ENCODE peak calls at places on chromosomes 4 and X, in ten cellular contexts. F is H9, D is trophoblast cell, B is iPS DF 6.9, Z is PC-9, S is heart right ventricle, I is spleen, Y is lung, E is kidney, G is GM23248. O is an unnamed sample.

GRCh38 chrX:136747003-136747986 is 33.4 kb downstream of the ARHGEF6 start:
- DNase-seq in D (no peak), B (no peak), I (no peak), Y (no peak), S (no peak), F (no peak), Z (no peak), E (no peak), G (no peak), O (no peak)

GRCh38 chr4:6520051-6520450 is 47.6 kb upstream of the PPP2R2C start:
- DNase-seq in Z (no peak), B (no peak), S (no peak), I (no peak), E (no peak), D (no peak), F (no peak), G (no peak), Y (no peak), O (no peak)

GRCh38 chrX:118655561-118656246 is 71.7 kb upstream of the IL13RA1 start:
- DNase-seq in D (no peak), B (no peak), S (no peak), E (no peak), I (no peak), Z (peak), Y (no peak), G (peak), F (no peak), O (no peak)

GRCh38 chrX:131955099-131955777 is 67.9 kb upstream of the STK26 start:
- DNase-seq in E (no peak), Y (no peak), Z (no peak), I (no peak), S (no peak), B (no peak), G (no peak), F (no peak), D (no peak), O (no peak)

GRCh38 chr4:23888421-23889319 is 1.2 kb downstream of the PPARGC1A start:
- DNase-seq in F (no peak), G (peak), S (no peak), D (peak), I (no peak), Z (no peak), B (no peak), Y (peak), E (no peak), O (no peak)

GRCh38 chrX:146154191-146154590 is 336.6 kb downstream of the SLITRK2 start:
- DNase-seq in D (no peak), F (no peak), I (no peak), Y (no peak), E (no peak), S (no peak), G (no peak), B (no peak), Z (no peak), O (no peak)

GRCh38 chrX:111352424-111352823 is 59.6 kb downstream of the DCX start:
- DNase-seq in S (no peak), Y (no peak), D (no peak), F (no peak), E (no peak), Z (no peak), G (peak), B (no peak), I (no peak), O (no peak)

GRCh38 chrX:39201305-39201990 is 400.2 kb downstream of the MID1IP1 start:
- DNase-seq in I (no peak), S (no peak), G (peak), B (no peak), F (no peak), Y (no peak), E (no peak), D (peak), Z (no peak), O (no peak)

GRCh38 chr4:40205259-40206198 is 8.7 kb downstream of the RHOH start:
- DNase-seq in F (no peak), Z (no peak), S (no peak), Y (no peak), G (no peak), E (no peak), I (no peak), D (peak), B (no peak), O (no peak)

GRCh38 chr4:105461221-105462041 is 12.4 kb downstream of the PPA2 start:
- DNase-seq in E (no peak), Y (no peak), G (no peak), F (no peak), Z (peak), D (peak), B (no peak), S (no peak), I (no peak), O (no peak)

GRCh38 chr4:153094435-153094834 is 109.8 kb upstream of the TRIM2 start:
- DNase-seq in D (no peak), F (no peak), I (no peak), G (no peak), Y (no peak), B (no peak), Z (no peak), E (no peak), S (no peak), O (no peak)

GRCh38 chr4:169658970-169659735 is 38.8 kb downstream of the CLCN3 start:
- DNase-seq in Z (no peak), S (no peak), I (no peak), G (peak), E (no peak), F (no peak), D (peak), Y (no peak), B (no peak), O (no peak)

GRCh38 chr4:1344696-1345095 is 2.3 kb upstream of the UVSSA start:
- DNase-seq in E (peak), S (no peak), G (peak), Y (no peak), Z (no peak), F (no peak), I (peak), B (no peak), D (no peak), O (no peak)

GRCh38 chr4:24321151-24321550 is 263.2 kb downstream of the DHX15 start:
- DNase-seq in Z (no peak), E (no peak), I (no peak), D (no peak), S (no peak), G (peak), Y (no peak), B (no peak), F (no peak), O (no peak)

GRCh38 chrX:132094169-132094568 is 33.7 kb downstream of the FRMD7 start:
- DNase-seq in E (no peak), F (no peak), S (no peak), Y (no peak), G (peak), Z (no peak), B (no peak), I (no peak), D (no peak), O (no peak)

GRCh38 chr4:55993994-55994657 is 45.4 kb downstream of the CEP135 start:
- DNase-seq in E (no peak), D (no peak), G (no peak), S (no peak), B (no peak), Y (no peak), Z (no peak), I (no peak), F (no peak), O (no peak)

GRCh38 chr4:148007789-148008188 is 275.9 kb downstream of the ARHGAP10 start:
- DNase-seq in I (no peak), F (no peak), D (no peak), S (no peak), Z (no peak), G (no peak), E (no peak), Y (no peak), B (no peak), O (no peak)

GRCh38 chrX:21764043-21764442 is 6.1 kb upstream of the SMPX start:
- DNase-seq in F (no peak), D (no peak), E (no peak), Y (no peak), Z (no peak), I (no peak), G (no peak), B (no peak), S (no peak), O (no peak)

GRCh38 chr4:21476753-21477152 is 471.8 kb downstream of the KCNIP4 start:
- DNase-seq in D (peak), S (no peak), G (peak), E (no peak), Z (peak), Y (no peak), F (peak), B (peak), I (no peak), O (no peak)

GRCh38 chr4:145870155-145871020 is 68.2 kb downstream of the ZNF827 start:
- DNase-seq in Y (peak), D (no peak), F (no peak), G (peak), B (no peak), E (no peak), Z (no peak), I (no peak), S (no peak), O (no peak)

GRCh38 chr4:7799723-7800122 is 139.9 kb downstream of the AFAP1 start:
- DNase-seq in Y (no peak), G (no peak), S (no peak), Z (no peak), B (no peak), E (no peak), I (no peak), F (no peak), D (no peak), O (no peak)

GRCh38 chr4:76706581-76706980 is 191.4 kb downstream of the SOWAHB start:
- DNase-seq in F (no peak), S (no peak), B (no peak), E (no peak), Y (no peak), G (no peak), D (peak), I (no peak), Z (no peak), O (no peak)

GRCh38 chrX:39602226-39602625 is 495.5 kb downstream of the BCOR start:
- DNase-seq in Y (no peak), S (no peak), G (no peak), B (no peak), D (no peak), I (no peak), Z (no peak), F (no peak), E (no peak), O (no peak)

GRCh38 chr4:142095886-142096605 is 459.7 kb downstream of the IL15 start:
- DNase-seq in E (no peak), Z (peak), B (no peak), I (no peak), D (peak), G (peak), Y (no peak), S (no peak), F (no peak), O (no peak)

GRCh38 chr4:125313989-125314602 is 659 bp upstream of the FAT4 start:
- DNase-seq in S (no peak), B (no peak), F (no peak), Z (no peak), E (no peak), G (peak), I (no peak), D (no peak), Y (no peak), O (no peak)
- H3K27ac ChIP-seq in S (peak), B (no peak), F (no peak), Z (no peak), E (no peak), G (peak), I (peak), D (no peak), Y (peak), O (no peak)

GRCh38 chr4:185651851-185652250 is 116.5 kb upstream of the PDLIM3 start:
- DNase-seq in E (no peak), Y (no peak), Z (no peak), G (no peak), B (no peak), S (no peak), D (no peak), I (no peak), F (no peak), O (no peak)
- H3K27ac ChIP-seq in E (no peak), Y (peak), Z (no peak), G (no peak), B (no peak), S (no peak), D (no peak), I (no peak), F (peak), O (no peak)

DNA sequence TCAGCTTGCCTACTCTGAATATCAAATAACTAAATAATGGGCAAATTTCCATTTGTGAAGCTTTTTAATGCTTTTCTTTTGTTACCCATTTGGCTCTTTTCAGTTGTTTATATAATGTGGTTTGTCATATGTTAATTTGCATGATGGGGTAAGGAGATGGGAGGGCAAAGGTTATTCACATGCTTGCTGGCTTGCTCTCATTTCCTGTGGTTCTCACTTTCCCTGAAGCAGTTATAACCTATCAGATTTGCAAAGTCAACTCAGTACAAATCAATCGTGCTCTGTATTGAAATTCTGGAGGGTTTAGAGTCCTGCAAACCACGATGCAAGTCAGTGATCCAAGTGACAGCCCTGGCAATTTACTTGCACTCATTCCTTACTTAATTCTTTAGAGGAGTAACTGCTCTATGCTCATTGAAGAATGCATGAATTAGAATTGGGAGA is 711.2 kb downstream of the ADGRL3 start:
- DNase-seq in B (peak), G (no peak), I (no peak), D (no peak), Z (no peak), F (peak), S (no peak), Y (no peak), E (no peak), O (no peak)
- H3K27ac ChIP-seq in B (no peak), G (no peak), I (no peak), D (no peak), Z (no peak), F (peak), S (no peak), Y (no peak), E (no peak), O (no peak)

GRCh38 chr4:16897991-16898827 is at the start of gene LDB2:
- DNase-seq in F (peak), Z (no peak), G (peak), S (peak), E (peak), D (peak), Y (peak), B (no peak), I (no peak), O (no peak)

GRCh38 chr4:16900325-16900724 is 1.9 kb upstream of the LDB2 start:
- DNase-seq in S (no peak), I (no peak), E (no peak), Y (no peak), G (no peak), D (no peak), Z (no peak), F (no peak), B (no peak), O (no peak)

GRCh38 chr4:16896871-16897270 is 1.6 kb downstream of the LDB2 start:
- DNase-seq in F (no peak), Y (no peak), D (no peak), I (no peak), S (no peak), G (peak), E (no peak), Z (no peak), B (no peak), O (no peak)

GRCh38 chr4:16894406-16894805 is 4.0 kb downstream of the LDB2 start:
- DNase-seq in F (no peak), G (peak), E (no peak), S (no peak), Y (no peak), Z (no peak), B (no peak), I (no peak), D (no peak), O (no peak)

GRCh38 chr4:16897351-16897750 is 1.1 kb downstream of the LDB2 start:
- DNase-seq in F (no peak), D (no peak), G (peak), Z (no peak), B (no peak), I (no peak), S (no peak), E (no peak), Y (no peak), O (no peak)
- H3K27ac ChIP-seq in F (no peak), D (peak), G (peak), Z (no peak), B (no peak), I (peak), S (peak), E (no peak), Y (peak), O (no peak)

GRCh38 chr4:16684083-16684482 is 214.4 kb downstream of the LDB2 start:
- DNase-seq in Z (no peak), S (no peak), G (peak), E (no peak), B (no peak), D (no peak), F (no peak), I (no peak), Y (no peak), O (no peak)
- H3K27ac ChIP-seq in Z (no peak), S (peak), G (peak), E (no peak), B (no peak), D (no peak), F (no peak), I (no peak), Y (no peak), O (no peak)

DNA sequence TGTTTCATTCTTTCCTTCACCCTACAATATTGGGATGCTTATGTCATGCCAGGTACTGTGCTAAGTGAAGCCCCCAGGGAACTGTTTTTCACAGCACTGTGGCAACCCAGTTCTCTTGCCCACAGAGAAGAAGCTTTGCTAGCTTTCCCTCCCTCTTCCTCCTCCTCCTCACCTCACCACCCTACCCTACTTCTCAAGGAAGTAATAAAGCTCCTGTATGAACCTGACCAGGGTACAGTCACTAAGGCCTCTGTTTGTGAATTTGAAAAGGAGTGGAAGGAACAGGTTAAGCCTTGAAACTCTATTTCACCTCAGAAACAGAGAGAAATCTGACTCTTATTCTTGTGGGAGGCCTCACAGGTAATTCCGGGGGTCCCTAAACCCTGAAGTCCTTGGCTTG is 219.4 kb upstream of the RADX start:
- DNase-seq in F (no peak), E (no peak), G (no peak), B (no peak), D (no peak), Y (no peak), I (no peak), S (no peak), Z (no peak), O (no peak)
- H3K27ac ChIP-seq in F (no peak), E (no peak), G (no peak), B (no peak), D (no peak), Y (no peak), I (no peak), S (no peak), Z (no peak), O (no peak)

GRCh38 chr4:3010998-3011397 is 47.6 kb downstream of the GRK4 start:
- DNase-seq in S (no peak), G (peak), Y (no peak), E (no peak), F (no peak), Z (no peak), D (peak), B (no peak), I (no peak), O (no peak)
- H3K27ac ChIP-seq in S (no peak), G (peak), Y (no peak), E (no peak), F (no peak), Z (peak), D (no peak), B (no peak), I (peak), O (no peak)

GRCh38 chrX:67317725-67318124 is 226.1 kb upstream of the AR start:
- DNase-seq in G (no peak), F (no peak), D (no peak), I (no peak), Z (no peak), B (no peak), E (no peak), Y (no peak), S (no peak), O (no peak)
- H3K27ac ChIP-seq in G (no peak), F (no peak), D (no peak), I (no peak), Z (no peak), B (no peak), E (no peak), Y (no peak), S (no peak), O (no peak)

GRCh38 chr4:164847016-164847415 is 30.0 kb upstream of the APELA start:
- DNase-seq in B (no peak), E (no peak), F (no peak), S (no peak), D (no peak), G (peak), Z (no peak), Y (no peak), I (no peak), O (no peak)

DNA sequence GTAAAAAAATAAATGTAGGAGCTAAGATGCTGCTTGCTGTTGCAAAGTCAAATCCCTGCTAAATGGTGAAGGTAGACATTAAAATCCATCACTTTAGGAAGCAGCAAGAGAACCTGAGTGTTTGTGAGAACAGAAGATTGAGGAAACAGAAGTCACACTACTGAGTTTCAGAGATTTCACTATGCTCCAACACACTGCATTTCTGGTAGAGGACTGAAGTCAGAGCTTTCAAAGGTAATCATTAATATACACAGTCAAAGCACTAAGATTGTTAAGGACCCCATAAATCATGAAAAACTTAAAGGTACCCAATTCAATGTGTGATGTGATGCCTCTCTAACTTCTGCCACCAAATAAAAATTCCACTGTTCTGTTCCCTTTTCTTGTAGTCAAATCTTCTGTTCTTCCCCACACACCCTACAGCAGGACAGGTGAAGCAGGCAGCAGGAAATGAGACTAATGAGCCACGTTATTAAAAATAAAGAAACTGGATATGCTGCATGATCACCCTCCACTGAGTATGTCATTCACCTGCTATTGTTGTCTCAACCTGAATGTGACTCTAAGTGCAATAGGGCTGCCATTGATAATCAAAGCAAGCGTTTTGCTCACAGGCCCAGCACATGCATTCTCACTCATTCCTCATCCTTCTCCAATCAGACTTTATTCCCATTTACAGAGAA is 28.9 kb upstream of the APELA start:
- DNase-seq in G (no peak), E (no peak), D (no peak), F (no peak), Z (no peak), Y (no peak), B (no peak), I (no peak), S (no peak), O (no peak)
- H3K27ac ChIP-seq in G (no peak), E (no peak), D (no peak), F (no peak), Z (no peak), Y (no peak), B (no peak), I (no peak), S (no peak), O (no peak)

O was measured in CD4-positive, alpha-beta T cell.